ENCODE peak calls at places on chromosomes 1 and 21, in five cellular contexts. E is HT1080; U is stimulated activated CD8-positive, alpha-beta memory T cell treated with anti-CD3 and anti-CD28 coated beads, Interleukin-4, amount 100 ng/mL, for 24 hours; T is amygdala; S is hippocampal formation. W is an unnamed sample.

GRCh38 chr1:3827813-3828307 is 29.2 kb downstream of the CEP104 start:
- DNase-seq in S (peak), U (no peak), E (peak), T (no peak), W (no peak)

GRCh38 chr1:186420923-186421322 is 40.0 kb downstream of the PDC start:
- DNase-seq in S (no peak), E (no peak), T (no peak), U (no peak), W (no peak)

GRCh38 chr1:90835172-90835660 is 118.1 kb upstream of the BARHL2 start:
- DNase-seq in T (no peak), U (no peak), S (no peak), E (no peak), W (no peak)

GRCh38 chr1:18147672-18148071 is 40.1 kb downstream of the IGSF21 start:
- DNase-seq in T (no peak), S (no peak), E (no peak), U (no peak), W (no peak)

GRCh38 chr1:19185976-19186375 is 24.1 kb downstream of the UBR4 start:
- DNase-seq in E (no peak), T (no peak), U (no peak), S (no peak), W (no peak)

GRCh38 chr1:191831572-191831971 is 326.7 kb upstream of the RGS18 start:
- DNase-seq in S (no peak), U (no peak), T (no peak), E (peak), W (no peak)

GRCh38 chr1:25031966-25032667 is 102.0 kb upstream of the RUNX3 start:
- DNase-seq in T (no peak), U (no peak), S (no peak), E (peak), W (peak)

GRCh38 chr1:23791434-23792047 is 596 bp downstream of the LYPLA2 start:
- DNase-seq in S (no peak), U (no peak), T (no peak), E (no peak), W (no peak)

GRCh38 chr1:171081220-171081993 is 9.3 kb upstream of the FMO3 start:
- DNase-seq in U (no peak), T (no peak), S (peak), E (peak), W (no peak)

GRCh38 chr21:44871576-44872265 is 1.8 kb downstream of the PTTG1IP start:
- DNase-seq in S (no peak), T (no peak), U (no peak), E (peak), W (peak)

GRCh38 chr1:2050793-2051682 is 827 bp downstream of the PRKCZ start:
- DNase-seq in E (no peak), T (no peak), U (no peak), S (no peak), W (no peak)

GRCh38 chr1:244397086-244397485 is 54.6 kb downstream of the ADSS2 start:
- DNase-seq in S (no peak), U (no peak), T (no peak), E (no peak), W (no peak)

GRCh38 chr1:39973503-39974135 is 18.7 kb downstream of the MFSD2A start:
- DNase-seq in E (peak), U (peak), S (peak), T (peak), W (no peak)

GRCh38 chr1:203796223-203796747 is 862 bp downstream of the ZBED6 start:
- DNase-seq in T (no peak), S (no peak), U (peak), E (peak), W (no peak)

GRCh38 chr1:53482441-53483153 is 23.4 kb downstream of the DMRTB1 start:
- DNase-seq in E (no peak), S (no peak), T (no peak), U (no peak), W (no peak)

GRCh38 chr1:84721152-84721551 is 30.9 kb upstream of the SSX2IP start:
- DNase-seq in U (no peak), T (no peak), S (no peak), E (peak), W (peak)

GRCh38 chr1:161166669-161167548 is 683 bp downstream of the PPOX start:
- DNase-seq in U (no peak), S (no peak), T (no peak), E (no peak), W (no peak)

GRCh38 chr1:184296466-184297243 is 90.2 kb upstream of the C1orf21 start:
- DNase-seq in S (peak), E (peak), T (no peak), U (no peak), W (no peak)

GRCh38 chr1:227234998-227235405 is 83.3 kb downstream of the CDC42BPA start:
- DNase-seq in E (peak), U (no peak), T (no peak), S (peak), W (no peak)

GRCh38 chr1:3237994-3238704 is 169.1 kb downstream of the PRDM16 start:
- DNase-seq in U (no peak), S (no peak), T (peak), E (no peak), W (no peak)

GRCh38 chr1:234900601-234901000 is 228.0 kb downstream of the TOMM20 start:
- DNase-seq in T (no peak), U (no peak), S (no peak), E (no peak), W (no peak)

GRCh38 chr1:240086726-240087125 is 5.0 kb upstream of the FMN2 start:
- DNase-seq in T (no peak), U (no peak), S (no peak), E (peak), W (no peak)

GRCh38 chr1:219699870-219700269 is 87.0 kb upstream of the ZC3H11B start:
- DNase-seq in S (no peak), U (no peak), T (no peak), E (peak), W (peak)

GRCh38 chr1:10232213-10232612 is 21.8 kb downstream of the KIF1B start:
- DNase-seq in U (no peak), E (no peak), T (no peak), S (no peak), W (no peak)

GRCh38 chr1:37306871-37307270 is 167.5 kb upstream of the ZC3H12A start:
- DNase-seq in E (no peak), S (no peak), U (no peak), T (no peak), W (no peak)

GRCh38 chr21:44955141-44955802 is 15.4 kb downstream of the SLX9 start:
- DNase-seq in U (no peak), E (no peak), T (no peak), S (no peak), W (no peak)